ENCODE peak calls at places on chromosome X, in six cellular contexts. P, L, O, F, E and Q are unnamed samples. For H3K27me3, the result is how much of the 10 kb centered on the place peaks cover.

GRCh38 chrX:94662665-94663064 is 988.7 kb downstream of the FAM133A start:
- DNase-seq in P (no peak), L (no peak), O (no peak), F (no peak), E (no peak), Q (no peak)

GRCh38 chrX:71227370-71228062 is 4.5 kb downstream of the GJB1 start:
- DNase-seq in P (no peak), L (no peak), O (no peak), F (no peak), E (no peak), Q (no peak)

GRCh38 chrX:17374619-17375360 is at the start of gene NHS:
- DNase-seq in P (no peak), L (peak), O (peak), F (peak), E (peak), Q (peak)

GRCh38 chrX:153592966-153593688 is 5.8 kb downstream of the CCNQ start:
- DNase-seq in P (no peak), L (peak), O (peak), F (peak), E (no peak), Q (no peak)

GRCh38 chrX:2559124-2559523 is 58.3 kb upstream of the DHRSX start:
- DNase-seq in P (no peak), L (no peak), O (no peak), F (no peak), E (no peak), Q (no peak)

GRCh38 chrX:153901753-153902140 is 2.7 kb upstream of the AVPR2 start:
- DNase-seq in P (no peak), L (no peak), O (no peak), F (no peak), E (no peak), Q (no peak)

GRCh38 chrX:35046646-35047231 is 104.1 kb downstream of the FAM47B start:
- DNase-seq in P (no peak), L (no peak), O (no peak), F (no peak), E (no peak), Q (no peak)

GRCh38 chrX:13120017-13120416 is 75.6 kb upstream of the FAM9C start:
- DNase-seq in P (no peak), L (no peak), O (no peak), F (peak), E (peak), Q (no peak)

GRCh38 chrX:19775830-19776498 is 111.4 kb downstream of the SH3KBP1 start:
- DNase-seq in P (no peak), L (no peak), O (no peak), F (peak), E (no peak), Q (no peak)

GRCh38 chrX:115337735-115338134 is 48.2 kb downstream of the LUZP4 start:
- DNase-seq in P (no peak), L (no peak), O (no peak), F (peak), E (peak), Q (no peak)

GRCh38 chrX:42783456-42783855 is 5.5 kb upstream of the PPP1R2C start:
- DNase-seq in P (no peak), L (no peak), O (no peak), F (no peak), E (no peak), Q (no peak)

GRCh38 chrX:151981129-151981528 is 6.7 kb upstream of the GABRE start:
- DNase-seq in P (no peak), L (no peak), O (no peak), F (no peak), E (peak), Q (peak)

GRCh38 chrX:154918060-154918483 is 31.9 kb downstream of the F8A1 start:
- DNase-seq in P (peak), L (peak), O (no peak), F (peak), E (peak), Q (peak)

GRCh38 chrX:52923781-52924241 is 26.7 kb downstream of the FAM156B start:
- DNase-seq in P (no peak), L (peak), O (no peak), F (peak), E (peak), Q (no peak)

GRCh38 chrX:106707771-106708454 is 18.6 kb upstream of the RNF128 start:
- DNase-seq in P (no peak), L (no peak), O (no peak), F (no peak), E (peak), Q (peak)

GRCh38 chrX:154371771-154372300 is 2.6 kb downstream of the FLNA start:
- DNase-seq in P (no peak), L (no peak), O (no peak), F (no peak), E (no peak), Q (no peak)

GRCh38 chrX:14598330-14598729 is 69.0 kb downstream of the GLRA2 start:
- DNase-seq in P (no peak), L (no peak), O (no peak), F (no peak), E (peak), Q (no peak)

GRCh38 chrX:134803060-134803459 is 144.8 kb upstream of the PLAC1 start:
- DNase-seq in P (no peak), L (no peak), O (no peak), F (no peak), E (no peak), Q (no peak)

GRCh38 chrX:9023293-9023692 is 10.6 kb downstream of the FAM9B start:
- DNase-seq in P (no peak), L (no peak), O (no peak), F (no peak), E (no peak), Q (no peak)

GRCh38 chrX:109839694-109840358 is 106.8 kb upstream of the ACSL4 start:
- DNase-seq in P (no peak), L (peak), O (no peak), F (no peak), E (peak), Q (no peak)

GRCh38 chrX:68693481-68694410 is 46.3 kb downstream of the STARD8 start:
- DNase-seq in P (no peak), L (peak), O (no peak), F (peak), E (peak), Q (no peak)

GRCh38 chrX:11757397-11757728 is 674 bp upstream of the MSL3 start:
- DNase-seq in P (no peak), L (no peak), O (no peak), F (no peak), E (no peak), Q (no peak)

GRCh38 chrX:71809886-71810285 is 46.7 kb downstream of the CXorf49B start:
- DNase-seq in P (no peak), L (no peak), O (no peak), F (no peak), E (peak), Q (no peak)

GRCh38 chrX:52271212-52271611 is 86.5 kb downstream of the MAGED4 start:
- DNase-seq in P (no peak), L (no peak), O (no peak), F (no peak), E (no peak), Q (no peak)

GRCh38 chrX:153723351-153724251 is 586 bp downstream of the BCAP31 start:
- DNase-seq in P (peak), L (no peak), O (no peak), F (peak), E (peak), Q (no peak)

GRCh38 chrX:153781428-153782047 is 697 bp downstream of the SRPK3 start:
- DNase-seq in P (no peak), L (peak), O (no peak), F (no peak), E (no peak), Q (no peak)

GRCh38 chrX:56995271-56995994 is at the start of gene SPIN3:
- DNase-seq in P (peak), L (peak), O (peak), F (peak), E (peak), Q (no peak)

GRCh38 chrX:155768036-155768769 is 112.9 kb upstream of the VAMP7 start:
- DNase-seq in P (no peak), L (no peak), O (no peak), F (no peak), E (peak), Q (no peak)

GRCh38 chrX:72042860-72043248 is 88.9 kb downstream of the RTL5 start:
- DNase-seq in P (no peak), L (no peak), O (no peak), F (no peak), E (no peak), Q (no peak)

GRCh38 chrX:40011483-40012038 is 86.2 kb downstream of the BCOR start:
- DNase-seq in P (no peak), L (no peak), O (no peak), F (no peak), E (no peak), Q (no peak)

GRCh38 chrX:40012039-40012799 is 85.5 kb downstream of the BCOR start:
- DNase-seq in P (no peak), L (peak), O (no peak), F (peak), E (peak), Q (no peak)

GRCh38 chrX:40010550-40011364 is 87.0 kb downstream of the BCOR start:
- DNase-seq in P (no peak), L (no peak), O (no peak), F (no peak), E (no peak), Q (no peak)

GRCh38 chrX:40015693-40016092 is 82.1 kb downstream of the BCOR start:
- DNase-seq in P (no peak), L (no peak), O (no peak), F (no peak), E (no peak), Q (no peak)

DNA sequence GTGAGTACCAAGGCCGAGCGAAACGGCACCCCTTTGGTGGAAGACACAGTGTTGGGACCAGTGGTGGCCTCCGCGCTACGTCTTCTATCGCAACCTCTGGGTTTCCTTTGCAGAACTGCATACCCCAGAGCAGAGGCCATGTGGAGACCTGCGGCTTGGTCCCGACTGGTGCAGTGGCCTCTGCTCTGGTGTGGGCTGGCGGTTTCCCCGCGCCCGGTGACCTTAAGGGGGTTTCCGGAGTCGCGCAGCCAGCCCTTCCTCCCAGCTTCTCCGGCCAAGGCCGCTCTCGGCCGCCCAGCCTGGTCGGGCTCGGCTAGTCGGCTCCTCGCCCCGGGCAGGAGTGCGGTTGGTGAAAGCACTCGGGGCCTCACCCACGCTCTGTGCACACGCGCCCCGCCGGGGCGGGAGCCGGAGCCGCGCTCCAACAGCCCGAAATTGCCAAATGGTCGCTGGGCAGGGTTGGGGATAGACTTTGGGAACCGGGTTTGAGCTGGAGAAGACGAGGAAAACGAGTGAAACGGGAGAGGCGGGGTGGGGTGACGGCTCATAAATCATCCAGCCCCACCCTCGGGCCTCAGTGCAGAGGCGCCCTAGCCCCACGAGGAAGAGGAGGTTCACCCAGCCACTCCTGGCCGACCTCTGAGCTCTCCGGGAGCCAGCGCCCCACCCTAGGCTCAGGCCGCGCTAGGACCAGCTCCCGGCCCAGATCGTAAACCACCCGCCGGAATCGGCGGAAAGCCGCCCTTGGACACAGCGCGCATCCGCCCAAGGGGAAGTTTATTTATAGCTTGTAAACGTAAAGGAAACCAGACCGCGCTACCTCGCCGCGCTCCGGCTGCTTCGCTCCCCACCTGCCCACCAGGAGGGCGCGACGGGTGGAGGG is 84.7 kb downstream of the BCOR start:
- DNase-seq in P (no peak), L (peak), O (peak), F (peak), E (peak), Q (no peak)
- H3K27me3 ChIP-seq in P (under half), L (under half), O (under half), F (under half), E (under half), Q (under half)

GRCh38 chrX:41127476-41128192 is 42.4 kb downstream of the USP9X start:
- DNase-seq in P (no peak), L (no peak), O (no peak), F (no peak), E (no peak), Q (no peak)
- H3K27me3 ChIP-seq in P (under half), L (under half), O (under half), F (under half), E (under half), Q (under half)

GRCh38 chrX:31320740-31321139 is 248.9 kb upstream of the FTHL17 start:
- DNase-seq in P (no peak), L (no peak), O (no peak), F (no peak), E (no peak), Q (no peak)
- H3K27me3 ChIP-seq in P (under half), L (under half), O (under half), F (under half), E (under half), Q (under half)

DNA sequence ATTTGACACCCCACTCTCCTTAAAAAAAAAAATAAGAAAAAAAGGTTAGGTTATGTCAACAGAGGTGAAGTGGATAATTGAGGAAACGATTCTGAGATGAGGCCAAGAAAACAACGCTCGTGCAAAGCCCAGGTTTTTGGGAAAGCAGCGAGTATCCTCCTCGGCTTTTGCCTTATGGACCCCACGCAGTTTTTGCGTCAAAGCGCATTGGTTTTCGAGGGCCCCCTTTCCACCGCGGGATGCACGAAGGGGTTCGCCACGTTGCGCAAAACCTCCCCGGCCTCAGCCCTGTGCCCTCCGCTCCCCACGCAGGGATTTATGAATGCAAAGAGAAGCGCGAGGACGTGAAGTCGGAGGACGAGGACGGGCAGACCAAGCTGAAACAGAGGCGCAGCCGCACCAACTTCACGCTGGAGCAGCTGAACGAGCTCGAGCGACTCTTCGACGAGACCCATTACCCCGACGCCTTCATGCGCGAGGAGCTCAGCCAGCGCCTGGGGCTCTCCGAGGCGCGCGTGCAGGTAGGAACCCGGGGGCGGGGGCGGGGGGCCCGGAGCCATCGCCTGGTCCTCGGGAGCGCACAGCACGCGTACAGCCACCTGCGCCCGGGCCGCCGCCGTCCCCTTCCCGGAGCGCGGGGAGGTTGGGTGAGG is 3.8 kb downstream of the SHOX start:
- DNase-seq in P (no peak), L (no peak), O (no peak), F (no peak), E (no peak), Q (no peak)
- H3K27me3 ChIP-seq in P (half or more), L (half or more), O (half or more), F (half or more), E (under half), Q (half or more)

GRCh38 chrX:73448379-73448778 is 1.5 kb downstream of the CDX4 start:
- DNase-seq in P (no peak), L (no peak), O (no peak), F (no peak), E (no peak), Q (no peak)
- H3K27me3 ChIP-seq in P (under half), L (under half), O (under half), F (under half), E (under half), Q (under half)

DNA sequence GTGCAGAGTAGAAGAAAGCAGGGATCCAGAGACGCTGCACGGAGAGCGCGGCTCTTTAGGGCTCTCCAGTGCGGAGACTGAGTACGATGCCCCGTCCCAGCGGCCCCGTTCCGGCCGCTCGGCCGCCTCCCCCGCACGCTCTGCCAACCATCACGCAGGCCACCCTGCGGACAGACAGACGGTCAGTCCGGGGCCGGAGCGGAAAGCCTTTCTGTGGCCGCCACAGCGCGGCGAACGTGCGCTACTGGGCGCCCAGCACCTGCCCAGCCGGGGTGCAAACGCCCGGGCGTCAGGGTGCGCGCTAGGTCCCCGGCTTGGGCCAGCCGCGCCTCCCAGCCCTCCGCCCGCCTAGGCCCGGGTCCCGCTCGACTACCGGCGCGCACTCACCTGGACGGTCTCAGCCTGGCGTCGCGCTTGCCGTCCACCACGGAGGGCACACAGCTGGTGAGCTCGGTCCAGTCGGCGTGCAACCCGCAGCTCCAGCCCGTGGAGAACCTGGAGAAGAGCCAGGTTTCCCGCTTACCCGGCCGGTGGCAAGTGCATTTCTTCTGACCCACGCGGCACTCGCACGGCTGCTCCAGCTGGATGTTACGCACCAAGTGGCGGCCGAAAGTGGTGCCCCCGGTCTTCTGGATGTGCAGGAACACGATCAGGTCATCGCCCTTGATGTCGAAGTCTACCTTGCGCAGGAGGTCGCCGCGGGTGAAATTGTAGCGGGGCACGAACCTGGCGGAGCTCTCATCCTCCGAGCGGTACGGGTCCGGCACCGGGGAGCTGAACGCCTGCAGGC is 1.8 kb downstream of the HS6ST2 start:
- DNase-seq in P (no peak), L (no peak), O (no peak), F (no peak), E (no peak), Q (no peak)
- H3K27me3 ChIP-seq in P (under half), L (half or more), O (under half), F (under half), E (under half), Q (under half)

DNA sequence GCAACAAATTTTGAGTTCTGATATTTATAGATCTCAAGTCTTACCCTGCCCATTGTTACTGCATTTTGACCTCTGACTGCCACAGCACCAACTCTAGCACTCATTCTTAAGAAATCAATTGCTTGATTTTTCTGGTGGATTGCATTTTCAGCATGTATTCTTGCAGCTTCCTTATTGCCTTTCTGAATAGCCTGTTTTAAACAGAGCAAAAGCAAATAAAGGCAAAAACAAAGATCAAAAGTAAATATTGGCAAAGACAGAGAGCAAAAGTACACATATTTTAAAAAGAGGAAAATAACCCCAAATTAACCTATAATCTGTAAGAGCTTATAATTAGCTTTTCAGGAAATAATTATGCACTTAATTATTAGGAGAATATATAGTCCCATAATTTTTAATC is 129.4 kb upstream of the TENT5D start:
- DNase-seq in P (no peak), L (no peak), O (no peak), F (no peak), E (no peak), Q (no peak)
- H3K27me3 ChIP-seq in P (under half), L (under half), O (under half), F (under half), E (under half), Q (under half)

DNA sequence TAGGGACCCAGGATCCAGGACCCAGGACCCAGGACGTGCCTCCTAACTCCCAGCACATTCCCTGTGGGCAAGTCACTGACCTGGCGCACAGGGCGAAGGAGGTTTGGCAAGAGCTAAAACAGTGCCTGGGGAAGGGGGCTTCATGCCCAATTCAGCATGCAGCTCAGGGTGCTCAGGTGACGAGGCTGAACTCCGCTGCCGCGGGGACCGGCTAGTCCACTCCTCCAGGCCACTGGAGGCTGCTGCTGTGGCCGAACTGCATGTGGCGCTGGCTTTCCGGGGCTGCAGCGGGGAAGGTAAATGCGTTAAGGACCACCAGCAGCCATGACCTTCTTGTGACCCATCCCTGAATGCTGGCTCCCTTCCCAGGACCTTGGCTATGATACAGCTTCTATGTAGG is 4.9 kb upstream of the PIM2 start:
- DNase-seq in P (no peak), L (no peak), O (no peak), F (no peak), E (no peak), Q (no peak)
- H3K27me3 ChIP-seq in P (under half), L (under half), O (under half), F (under half), E (under half), Q (under half)

DNA sequence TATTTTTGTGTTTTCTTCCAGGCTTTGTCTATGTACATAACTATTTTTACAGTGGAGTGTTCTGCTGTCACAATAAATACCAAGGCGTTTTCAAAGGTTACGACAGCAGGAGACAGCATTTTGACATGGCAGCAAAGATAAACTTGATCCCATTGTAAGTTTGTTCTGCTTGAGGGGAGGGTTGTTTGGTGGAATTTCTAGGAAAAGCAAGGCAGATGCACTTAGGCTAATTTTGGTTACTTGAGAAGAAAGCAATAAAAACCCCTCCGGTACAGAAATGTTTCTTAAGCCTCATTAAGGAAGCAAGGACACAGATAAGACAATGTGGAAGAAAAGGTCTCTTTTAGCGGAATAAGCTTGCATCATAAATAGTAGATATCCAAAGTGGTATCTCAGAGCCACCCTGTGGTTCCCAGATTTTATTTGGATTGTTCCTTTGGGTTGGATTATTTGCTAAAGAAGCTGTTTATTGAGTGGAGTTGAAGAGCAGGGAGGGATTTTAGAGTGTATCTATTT is 54.3 kb downstream of the CLCN5 start:
- DNase-seq in P (no peak), L (no peak), O (no peak), F (no peak), E (no peak), Q (no peak)
- H3K27me3 ChIP-seq in P (under half), L (under half), O (under half), F (under half), E (under half), Q (under half)